ENCODE peak calls at places on chromosome 1, in four cellular contexts. D is H1, G is H9, U is mesendoderm. Q is an unnamed sample.

GRCh38 chr1:243693764-243694163 is 156.3 kb downstream of the AKT3 start:
- DNase-seq in D (no peak), G (no peak), U (no peak), Q (no peak)

GRCh38 chr1:219031821-219032220 is 141.9 kb upstream of the LYPLAL1 start:
- DNase-seq in D (no peak), G (no peak), U (no peak), Q (no peak)

GRCh38 chr1:172903581-172904220 is 147.0 kb downstream of the TNFSF18 start:
- DNase-seq in D (no peak), G (no peak), U (no peak), Q (peak)

GRCh38 chr1:69175078-69175477 is 392.6 kb upstream of the LRRC7 start:
- DNase-seq in D (no peak), G (no peak), U (peak), Q (no peak)

GRCh38 chr1:2628933-2629626 is 3.7 kb downstream of the MMEL1 start:
- DNase-seq in D (no peak), G (no peak), U (no peak), Q (no peak)

GRCh38 chr1:234433563-234434285 is 45.3 kb downstream of the TARBP1 start:
- DNase-seq in D (no peak), G (no peak), U (no peak), Q (peak)

GRCh38 chr1:209727286-209727685 is 22.6 kb downstream of the HSD11B1 start:
- DNase-seq in D (no peak), G (no peak), U (no peak), Q (no peak)

GRCh38 chr1:15816674-15817073 is 9.2 kb upstream of the UQCRHL start:
- DNase-seq in D (no peak), G (no peak), U (no peak), Q (no peak)

GRCh38 chr1:113057006-113057405 is 16.0 kb upstream of the LRIG2 start:
- DNase-seq in D (no peak), G (peak), U (peak), Q (no peak)

GRCh38 chr1:66438062-66438970 is 95.6 kb upstream of the SGIP1 start:
- DNase-seq in D (no peak), G (no peak), U (no peak), Q (no peak)

GRCh38 chr1:15618685-15619525 is 1.6 kb downstream of the DDI2 start:
- DNase-seq in D (no peak), G (no peak), U (no peak), Q (peak)

GRCh38 chr1:48841945-48842344 is 65.3 kb upstream of the BEND5 start:
- DNase-seq in D (no peak), G (no peak), U (no peak), Q (no peak)

GRCh38 chr1:36097693-36098585 is 9.2 kb downstream of the ADPRS start:
- DNase-seq in D (no peak), G (no peak), U (no peak), Q (no peak)

GRCh38 chr1:36100376-36100775 is 11.7 kb downstream of the ADPRS start:
- DNase-seq in D (no peak), G (no peak), U (no peak), Q (no peak)

GRCh38 chr1:36099681-36100341 is 11.1 kb downstream of the ADPRS start:
- DNase-seq in D (peak), G (peak), U (peak), Q (peak)

GRCh38 chr1:36096500-36097412 is 8.1 kb downstream of the ADPRS start:
- DNase-seq in D (peak), G (peak), U (peak), Q (peak)

DNA sequence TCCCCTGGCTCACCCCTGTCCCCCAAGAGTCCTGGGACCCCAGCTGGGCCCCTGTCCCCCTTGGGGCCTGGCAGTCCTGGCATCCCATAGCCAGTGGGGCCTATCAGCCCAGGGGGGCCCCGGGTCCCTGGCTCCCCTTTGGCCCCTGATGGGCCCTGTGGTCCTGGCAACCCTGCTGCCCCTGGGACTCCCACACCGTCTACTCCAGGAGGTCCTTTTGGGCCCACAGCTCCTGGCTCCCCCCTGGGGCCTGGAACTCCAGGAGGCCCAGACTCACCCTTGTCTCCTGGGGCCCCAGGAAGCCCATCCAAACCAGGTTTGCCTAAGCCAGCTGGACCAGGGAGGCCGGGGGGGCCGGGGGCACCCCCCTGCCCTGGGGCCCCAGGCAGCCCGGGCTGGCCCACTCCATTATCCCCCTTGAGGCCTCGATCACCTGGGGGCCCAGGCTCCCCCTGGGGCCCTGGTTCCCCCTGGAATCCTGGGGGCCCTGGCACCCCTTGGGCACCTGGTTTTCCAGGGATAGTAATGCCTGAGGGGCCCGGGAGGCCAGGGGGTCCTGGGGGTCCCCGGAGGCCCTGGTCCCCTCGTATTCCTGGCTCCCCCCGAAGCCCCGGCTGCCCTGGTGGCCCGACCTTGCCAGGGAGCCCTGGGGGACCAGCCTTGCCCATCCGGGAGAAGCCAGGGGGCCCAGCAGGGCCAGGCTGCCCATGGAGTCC is 10.1 kb downstream of the ADPRS start:
- DNase-seq in D (no peak), G (no peak), U (no peak), Q (no peak)
- H4K5ac ChIP-seq in D (no peak), G (no peak), U (no peak), Q (no peak)

GRCh38 chr1:108785880-108786279 is 39.4 kb downstream of the STXBP3 start:
- DNase-seq in D (no peak), G (no peak), U (no peak), Q (no peak)
- H2BK15ac ChIP-seq in D (no peak), G (no peak), U (no peak), Q (no peak)

DNA sequence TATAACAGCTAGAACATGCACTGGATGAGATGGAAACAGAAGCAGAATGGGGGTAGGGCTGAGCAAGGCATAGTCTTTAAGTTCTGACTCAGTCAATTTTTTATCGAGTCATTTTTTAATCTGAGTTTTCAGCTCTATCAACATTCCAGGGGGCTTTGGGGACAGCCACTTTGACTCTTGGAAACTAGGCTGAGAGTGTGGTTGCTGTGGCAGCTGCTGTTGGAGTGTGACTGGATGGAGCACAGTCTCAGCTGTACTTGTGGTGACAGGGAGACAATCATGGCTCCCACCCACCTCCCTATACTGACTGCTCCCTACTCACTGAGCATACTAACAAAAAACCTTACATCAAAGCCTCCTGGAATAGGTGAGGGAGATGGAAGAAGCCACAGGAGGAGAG is 25.0 kb downstream of the GJA5 start:
- DNase-seq in D (no peak), G (no peak), U (no peak), Q (no peak)
- H4K5ac ChIP-seq in D (no peak), G (no peak), U (no peak), Q (no peak)

GRCh38 chr1:23913212-23913880 is at the start of gene CNR2:
- DNase-seq in D (no peak), G (no peak), U (no peak), Q (no peak)
- H2BK15ac ChIP-seq in D (no peak), G (no peak), U (no peak), Q (no peak)